ENCODE peak calls at places on chromosome 17, in eight cellular contexts. One of them, this sample, is unnamed.

GRCh38 chr17:17818088-17818526 is 18.7 kb downstream of the SREBF1 start:
- DNase-seq in AG04449: no peak
- DNase-seq in aorta: no peak
- DNase-seq in KG1: no peak
- DNase-seq in AG08396: peak
- DNase-seq in amygdala: no peak
- DNase-seq in choroid plexus epithelial cell: peak
- DNase-seq in kidney tubule cell: no peak
- DNase-seq in this sample: no peak

GRCh38 chr17:9904277-9905077 is 594 bp downstream of the RCVRN start:
- DNase-seq in AG04449: no peak
- DNase-seq in aorta: no peak
- DNase-seq in KG1: no peak
- DNase-seq in AG08396: no peak
- DNase-seq in amygdala: no peak
- DNase-seq in choroid plexus epithelial cell: no peak
- DNase-seq in kidney tubule cell: no peak
- DNase-seq in this sample: no peak

GRCh38 chr17:77327181-77327565 is 186.4 kb downstream of the SEC14L1 start:
- DNase-seq in AG04449: no peak
- DNase-seq in aorta: peak
- DNase-seq in KG1: no peak
- DNase-seq in AG08396: no peak
- DNase-seq in amygdala: no peak
- DNase-seq in choroid plexus epithelial cell: no peak
- DNase-seq in kidney tubule cell: no peak
- DNase-seq in this sample: no peak

GRCh38 chr17:50146927-50147640 is 3.4 kb downstream of the PPP1R9B start:
- DNase-seq in AG04449: no peak
- DNase-seq in aorta: no peak
- DNase-seq in KG1: no peak
- DNase-seq in AG08396: peak
- DNase-seq in amygdala: peak
- DNase-seq in choroid plexus epithelial cell: no peak
- DNase-seq in kidney tubule cell: no peak
- DNase-seq in this sample: no peak

GRCh38 chr17:78437508-78438169 is 59.2 kb downstream of the PGS1 start:
- DNase-seq in AG04449: no peak
- DNase-seq in aorta: no peak
- DNase-seq in KG1: no peak
- DNase-seq in AG08396: no peak
- DNase-seq in amygdala: no peak
- DNase-seq in choroid plexus epithelial cell: no peak
- DNase-seq in kidney tubule cell: no peak
- DNase-seq in this sample: no peak

GRCh38 chr17:44757918-44758413 is 822 bp upstream of the ADAM11 start:
- DNase-seq in AG04449: no peak
- DNase-seq in aorta: no peak
- DNase-seq in KG1: no peak
- DNase-seq in AG08396: no peak
- DNase-seq in amygdala: no peak
- DNase-seq in choroid plexus epithelial cell: no peak
- DNase-seq in kidney tubule cell: no peak
- DNase-seq in this sample: no peak

GRCh38 chr17:54007855-54008254 is 185.1 kb downstream of the KIF2B start:
- DNase-seq in AG04449: no peak
- DNase-seq in aorta: no peak
- DNase-seq in KG1: no peak
- DNase-seq in AG08396: no peak
- DNase-seq in amygdala: no peak
- DNase-seq in choroid plexus epithelial cell: no peak
- DNase-seq in kidney tubule cell: no peak
- DNase-seq in this sample: no peak

GRCh38 chr17:79630120-79630519 is 19.3 kb upstream of the RBFOX3 start:
- DNase-seq in AG04449: no peak
- DNase-seq in aorta: peak
- DNase-seq in KG1: no peak
- DNase-seq in AG08396: peak
- DNase-seq in amygdala: no peak
- DNase-seq in choroid plexus epithelial cell: no peak
- DNase-seq in kidney tubule cell: no peak
- DNase-seq in this sample: peak

GRCh38 chr17:15340966-15341365 is 431 bp downstream of the TEKT3 start:
- DNase-seq in AG04449: no peak
- DNase-seq in aorta: no peak
- DNase-seq in KG1: no peak
- DNase-seq in AG08396: no peak
- DNase-seq in amygdala: no peak
- DNase-seq in choroid plexus epithelial cell: peak
- DNase-seq in kidney tubule cell: no peak
- DNase-seq in this sample: no peak

GRCh38 chr17:1391577-1391976 is 8.4 kb downstream of the YWHAE start:
- DNase-seq in AG04449: no peak
- DNase-seq in aorta: peak
- DNase-seq in KG1: no peak
- DNase-seq in AG08396: no peak
- DNase-seq in amygdala: no peak
- DNase-seq in choroid plexus epithelial cell: no peak
- DNase-seq in kidney tubule cell: no peak
- DNase-seq in this sample: no peak

GRCh38 chr17:54968954-54969400 is 412 bp downstream of the STXBP4 start:
- DNase-seq in AG04449: no peak
- DNase-seq in aorta: no peak
- DNase-seq in KG1: no peak
- DNase-seq in AG08396: peak
- DNase-seq in amygdala: no peak
- DNase-seq in choroid plexus epithelial cell: peak
- DNase-seq in kidney tubule cell: no peak
- DNase-seq in this sample: no peak

GRCh38 chr17:28497931-28498330 is 8.2 kb upstream of the FOXN1 start:
- DNase-seq in AG04449: no peak
- DNase-seq in aorta: no peak
- DNase-seq in KG1: no peak
- DNase-seq in AG08396: no peak
- DNase-seq in amygdala: no peak
- DNase-seq in choroid plexus epithelial cell: no peak
- DNase-seq in kidney tubule cell: no peak
- DNase-seq in this sample: no peak

GRCh38 chr17:5532581-5532980 is 46.2 kb downstream of the MIS12 start:
- DNase-seq in AG04449: no peak
- DNase-seq in aorta: no peak
- DNase-seq in KG1: no peak
- DNase-seq in AG08396: no peak
- DNase-seq in amygdala: no peak
- DNase-seq in choroid plexus epithelial cell: no peak
- DNase-seq in kidney tubule cell: no peak
- DNase-seq in this sample: no peak

GRCh38 chr17:81553616-81554181 is 1.5 kb upstream of the FAAP100 start:
- DNase-seq in AG04449: peak
- DNase-seq in aorta: no peak
- DNase-seq in KG1: no peak
- DNase-seq in AG08396: peak
- DNase-seq in amygdala: peak
- DNase-seq in choroid plexus epithelial cell: peak
- DNase-seq in kidney tubule cell: peak
- DNase-seq in this sample: peak

GRCh38 chr17:31296156-31296555 is 883 bp downstream of the OMG start:
- DNase-seq in AG04449: no peak
- DNase-seq in aorta: no peak
- DNase-seq in KG1: no peak
- DNase-seq in AG08396: no peak
- DNase-seq in amygdala: no peak
- DNase-seq in choroid plexus epithelial cell: no peak
- DNase-seq in kidney tubule cell: no peak
- DNase-seq in this sample: no peak

GRCh38 chr17:82175951-82176350 is 36.7 kb downstream of the CCDC57 start:
- DNase-seq in AG04449: no peak
- DNase-seq in aorta: no peak
- DNase-seq in KG1: no peak
- DNase-seq in AG08396: no peak
- DNase-seq in amygdala: peak
- DNase-seq in choroid plexus epithelial cell: no peak
- DNase-seq in kidney tubule cell: no peak
- DNase-seq in this sample: no peak

GRCh38 chr17:199806-200603 is 18.6 kb upstream of the DOC2B start:
- DNase-seq in AG04449: no peak
- DNase-seq in aorta: peak
- DNase-seq in KG1: no peak
- DNase-seq in AG08396: no peak
- DNase-seq in amygdala: no peak
- DNase-seq in choroid plexus epithelial cell: no peak
- DNase-seq in kidney tubule cell: peak
- DNase-seq in this sample: peak

GRCh38 chr17:42512733-42513251 is 23.2 kb upstream of the NAGLU start:
- DNase-seq in AG04449: no peak
- DNase-seq in aorta: peak
- DNase-seq in KG1: no peak
- DNase-seq in AG08396: no peak
- DNase-seq in amygdala: no peak
- DNase-seq in choroid plexus epithelial cell: peak
- DNase-seq in kidney tubule cell: no peak
- DNase-seq in this sample: no peak

GRCh38 chr17:49193513-49194296 is 16.7 kb downstream of the GNGT2 start:
- DNase-seq in AG04449: no peak
- DNase-seq in aorta: peak
- DNase-seq in KG1: no peak
- DNase-seq in AG08396: peak
- DNase-seq in amygdala: peak
- DNase-seq in choroid plexus epithelial cell: peak
- DNase-seq in kidney tubule cell: peak
- DNase-seq in this sample: peak

GRCh38 chr17:3888343-3889171 is 4.3 kb downstream of the CAMKK1 start:
- DNase-seq in AG04449: peak
- DNase-seq in aorta: peak
- DNase-seq in KG1: no peak
- DNase-seq in AG08396: peak
- DNase-seq in amygdala: peak
- DNase-seq in choroid plexus epithelial cell: peak
- DNase-seq in kidney tubule cell: peak
- DNase-seq in this sample: peak

GRCh38 chr17:57045868-57046671 is 39.0 kb upstream of the AKAP1 start:
- DNase-seq in AG04449: no peak
- DNase-seq in aorta: peak
- DNase-seq in KG1: no peak
- DNase-seq in AG08396: peak
- DNase-seq in amygdala: peak
- DNase-seq in choroid plexus epithelial cell: no peak
- DNase-seq in kidney tubule cell: peak
- DNase-seq in this sample: peak

GRCh38 chr17:6574689-6575595 is 18.6 kb upstream of the PITPNM3 start:
- DNase-seq in AG04449: peak
- DNase-seq in aorta: no peak
- DNase-seq in KG1: no peak
- DNase-seq in AG08396: peak
- DNase-seq in amygdala: peak
- DNase-seq in choroid plexus epithelial cell: peak
- DNase-seq in kidney tubule cell: peak
- DNase-seq in this sample: peak

GRCh38 chr17:37541880-37542675 is 52.4 kb downstream of the DUSP14 start:
- DNase-seq in AG04449: peak
- DNase-seq in aorta: no peak
- DNase-seq in KG1: no peak
- DNase-seq in AG08396: peak
- DNase-seq in amygdala: no peak
- DNase-seq in choroid plexus epithelial cell: peak
- DNase-seq in kidney tubule cell: peak
- DNase-seq in this sample: no peak

GRCh38 chr17:66930933-66931332 is 33.6 kb upstream of the CACNG4 start:
- DNase-seq in AG04449: no peak
- DNase-seq in aorta: no peak
- DNase-seq in KG1: no peak
- DNase-seq in AG08396: no peak
- DNase-seq in amygdala: no peak
- DNase-seq in choroid plexus epithelial cell: peak
- DNase-seq in kidney tubule cell: no peak
- DNase-seq in this sample: no peak

GRCh38 chr17:14038206-14038605 is 31.1 kb upstream of the COX10 start:
- DNase-seq in AG04449: peak
- DNase-seq in aorta: no peak
- DNase-seq in KG1: no peak
- DNase-seq in AG08396: peak
- DNase-seq in amygdala: no peak
- DNase-seq in choroid plexus epithelial cell: peak
- DNase-seq in kidney tubule cell: peak
- DNase-seq in this sample: no peak

GRCh38 chr17:79711715-79712305 is 18.9 kb upstream of the ENPP7 start:
- DNase-seq in AG04449: no peak
- DNase-seq in aorta: no peak
- DNase-seq in KG1: no peak
- DNase-seq in AG08396: no peak
- DNase-seq in amygdala: no peak
- DNase-seq in choroid plexus epithelial cell: no peak
- DNase-seq in kidney tubule cell: no peak
- DNase-seq in this sample: no peak

GRCh38 chr17:62165378-62165722 is 100.3 kb upstream of the MED13 start:
- DNase-seq in AG04449: no peak
- DNase-seq in aorta: no peak
- DNase-seq in KG1: no peak
- DNase-seq in AG08396: no peak
- DNase-seq in amygdala: no peak
- DNase-seq in choroid plexus epithelial cell: no peak
- DNase-seq in kidney tubule cell: no peak
- DNase-seq in this sample: no peak

GRCh38 chr17:79214940-79215604 is 140.4 kb downstream of the ENGASE start:
- DNase-seq in AG04449: no peak
- DNase-seq in aorta: no peak
- DNase-seq in KG1: no peak
- DNase-seq in AG08396: no peak
- DNase-seq in amygdala: no peak
- DNase-seq in choroid plexus epithelial cell: no peak
- DNase-seq in kidney tubule cell: no peak
- DNase-seq in this sample: no peak

GRCh38 chr17:282912-283882 is 69.4 kb downstream of the RPH3AL start:
- DNase-seq in AG04449: no peak
- DNase-seq in aorta: peak
- DNase-seq in KG1: no peak
- DNase-seq in AG08396: no peak
- DNase-seq in amygdala: no peak
- DNase-seq in choroid plexus epithelial cell: no peak
- DNase-seq in kidney tubule cell: no peak
- DNase-seq in this sample: peak

GRCh38 chr17:40499551-40500189 is 1.8 kb downstream of the TNS4 start:
- DNase-seq in AG04449: no peak
- DNase-seq in aorta: peak
- DNase-seq in KG1: no peak
- DNase-seq in AG08396: peak
- DNase-seq in amygdala: peak
- DNase-seq in choroid plexus epithelial cell: peak
- DNase-seq in kidney tubule cell: peak
- DNase-seq in this sample: peak

GRCh38 chr17:78144146-78144719 is 2.0 kb upstream of the C17orf99 start:
- DNase-seq in AG04449: no peak
- DNase-seq in aorta: peak
- DNase-seq in KG1: peak
- DNase-seq in AG08396: peak
- DNase-seq in amygdala: peak
- DNase-seq in choroid plexus epithelial cell: peak
- DNase-seq in kidney tubule cell: peak
- DNase-seq in this sample: peak

GRCh38 chr17:78915872-78916632 is 9.1 kb downstream of the TIMP2 start:
- DNase-seq in AG04449: no peak
- DNase-seq in aorta: no peak
- DNase-seq in KG1: no peak
- DNase-seq in AG08396: no peak
- DNase-seq in amygdala: no peak
- DNase-seq in choroid plexus epithelial cell: peak
- DNase-seq in kidney tubule cell: peak
- DNase-seq in this sample: peak

GRCh38 chr17:76524598-76525512 is 12.7 kb downstream of the CYGB start:
- DNase-seq in AG04449: no peak
- DNase-seq in aorta: no peak
- DNase-seq in KG1: no peak
- DNase-seq in AG08396: peak
- DNase-seq in amygdala: no peak
- DNase-seq in choroid plexus epithelial cell: peak
- DNase-seq in kidney tubule cell: peak
- DNase-seq in this sample: peak

GRCh38 chr17:49694847-49695697 is 12.7 kb downstream of the SLC35B1 start:
- DNase-seq in AG04449: no peak
- DNase-seq in aorta: peak
- DNase-seq in KG1: peak
- DNase-seq in AG08396: peak
- DNase-seq in amygdala: peak
- DNase-seq in choroid plexus epithelial cell: peak
- DNase-seq in kidney tubule cell: peak
- DNase-seq in this sample: no peak